ENCODE peak calls at places on chromosomes 6 and 20, in ten cellular contexts. M, F, U, Q, N, L, R, I, J and Y are unnamed samples.

GRCh38 chr20:22465622-22466446 is 118.5 kb downstream of the FOXA2 start:
- DNase-seq in M (no peak), F (no peak), U (no peak), Q (no peak), N (no peak), L (no peak), R (no peak), I (no peak), J (no peak), Y (no peak)

GRCh38 chr6:159169193-159169555 is at the start of gene FNDC1:
- DNase-seq in M (peak; percentile 74), F (no peak), U (peak; percentile 55), Q (no peak), N (no peak), L (no peak), R (no peak), I (peak; percentile 23), J (peak; percentile 22), Y (peak; percentile 60)

GRCh38 chr20:21053002-21053762 is 53.0 kb downstream of the LINC00237 start:
- DNase-seq in M (no peak), F (no peak), U (no peak), Q (no peak), N (no peak), L (no peak), R (no peak), I (no peak), J (no peak), Y (no peak)

GRCh38 chr6:3267162-3267561 is 8.4 kb downstream of the PSMG4 start:
- DNase-seq in M (no peak), F (no peak), U (no peak), Q (no peak), N (no peak), L (no peak), R (no peak), I (no peak), J (no peak), Y (no peak)

GRCh38 chr6:116253188-116253504 is 729 bp downstream of the TSPYL4 start:
- DNase-seq in M (no peak), F (no peak), U (no peak), Q (no peak), N (no peak), L (no peak), R (no peak), I (no peak), J (no peak), Y (no peak)

GRCh38 chr6:43129434-43130194 is 41.5 kb upstream of the SRF start:
- DNase-seq in M (no peak), F (no peak), U (no peak), Q (peak; percentile 24), N (peak; percentile 58), L (no peak), R (peak; percentile 58), I (peak; percentile 68), J (peak; percentile 53), Y (peak; percentile 83)

GRCh38 chr20:53141651-53142050 is 169.5 kb downstream of the TSHZ2 start:
- DNase-seq in M (no peak), F (no peak), U (no peak), Q (no peak), N (no peak), L (no peak), R (no peak), I (no peak), J (no peak), Y (no peak)

GRCh38 chr6:93784794-93785757 is 365.7 kb upstream of the EPHA7 start:
- DNase-seq in M (no peak), F (peak; percentile 50), U (no peak), Q (peak; percentile 75), N (peak; percentile 91), L (peak; percentile 24), R (peak; percentile 88), I (no peak), J (no peak), Y (peak; percentile 93)

GRCh38 chr6:128826606-128827005 is 56.3 kb upstream of the LAMA2 start:
- DNase-seq in M (no peak), F (no peak), U (no peak), Q (no peak), N (no peak), L (no peak), R (no peak), I (no peak), J (no peak), Y (no peak)

GRCh38 chr6:159646136-159646535 is 46.9 kb downstream of the SOD2 start:
- DNase-seq in M (no peak), F (no peak), U (no peak), Q (no peak), N (peak; percentile 81), L (no peak), R (peak; percentile 60), I (no peak), J (no peak), Y (no peak)

GRCh38 chr20:19735446-19735845 is 22.6 kb upstream of the RIN2 start:
- DNase-seq in M (peak; percentile 75), F (no peak), U (peak; percentile 87), Q (peak; percentile 39), N (peak; percentile 88), L (peak; percentile 72), R (peak; percentile 92), I (peak; percentile 69), J (peak; percentile 72), Y (peak; percentile 94)

DNA sequence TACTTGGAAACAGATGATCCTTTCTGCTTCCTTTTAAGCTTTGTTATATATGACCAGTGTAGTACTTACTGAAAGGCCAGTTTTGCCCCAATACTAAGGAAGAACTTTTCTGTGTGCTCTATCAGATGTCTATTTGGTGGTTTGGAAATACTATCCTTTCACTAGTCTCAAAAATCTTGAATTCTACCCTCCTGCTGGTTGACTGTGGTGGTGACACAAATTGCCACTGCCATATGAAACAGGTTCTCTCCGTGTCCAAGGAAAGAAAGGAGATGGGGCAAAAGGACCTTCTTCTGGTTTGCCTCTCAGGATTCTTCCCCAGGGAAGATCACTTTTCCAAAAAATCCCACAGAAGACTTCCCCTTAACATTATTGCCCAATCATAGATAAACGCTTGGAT is 6.2 kb downstream of the GJE1 start:
- DNase-seq in M (no peak), F (no peak), U (no peak), Q (no peak), N (no peak), L (no peak), R (no peak), I (no peak), J (no peak), Y (no peak)
- TF ChIP-seq CTCF in M (no peak), F (no peak), U (no peak), Q (no peak), N (no peak), L (no peak), R (no peak), I (no peak), J (no peak), Y (no peak)

DNA sequence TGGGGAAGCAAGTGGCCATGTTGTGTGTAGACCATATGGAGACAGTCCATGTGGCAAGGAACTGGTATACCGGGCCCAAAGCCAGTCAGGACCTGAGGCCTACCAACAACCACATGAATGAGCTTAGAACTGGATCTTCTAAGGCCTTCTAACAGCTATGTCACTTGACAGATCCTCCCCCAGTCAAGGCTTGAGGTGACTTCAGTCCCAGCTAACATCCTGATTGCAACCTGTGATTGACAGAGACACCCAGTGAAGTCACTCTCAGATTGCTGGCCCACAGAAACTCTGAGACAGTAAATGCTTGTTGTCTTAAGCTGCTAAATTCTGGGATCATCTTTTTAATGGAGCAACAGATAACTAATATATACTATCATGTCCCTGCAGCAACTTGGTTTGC is 32.9 kb downstream of the AHI1 start:
- DNase-seq in M (no peak), F (no peak), U (no peak), Q (no peak), N (no peak), L (no peak), R (no peak), I (no peak), J (no peak), Y (no peak)
- H3K4me3 ChIP-seq in M (no peak overlapping the region), F (no peak overlapping the region), U (no peak overlapping the region), Q (no peak overlapping the region), N (no peak overlapping the region), L (no peak overlapping the region), R (no peak overlapping the region), I (no peak overlapping the region), J (no peak overlapping the region), Y (no peak overlapping the region)

GRCh38 chr6:75206338-75207210 is 721 bp upstream of the COL12A1 start:
- DNase-seq in M (no peak), F (no peak), U (no peak), Q (no peak), N (no peak), L (peak; percentile 31), R (peak; percentile 43), I (no peak), J (no peak), Y (peak; percentile 66)
- TF ChIP-seq CTCF in M (no peak), F (peak; percentile 38), U (no peak), Q (peak; percentile 1), N (peak; percentile 30), L (peak; percentile 24), R (peak; percentile 4), I (no peak), J (no peak), Y (no peak)

GRCh38 chr6:16712931-16713484 is 48.3 kb downstream of the ATXN1 start:
- DNase-seq in M (no peak), F (peak; percentile 80), U (no peak), Q (peak; percentile 83), N (peak; percentile 97), L (peak; percentile 48), R (peak; percentile 96), I (peak; percentile 44), J (peak; percentile 35), Y (peak; percentile 92)

GRCh38 chr6:16712250-16712930 is 48.9 kb downstream of the ATXN1 start:
- DNase-seq in M (no peak), F (no peak), U (no peak), Q (no peak), N (peak; percentile 40), L (no peak), R (peak; percentile 31), I (no peak), J (no peak), Y (no peak)

GRCh38 chr6:16713597-16713996 is 47.7 kb downstream of the ATXN1 start:
- DNase-seq in M (no peak), F (no peak), U (no peak), Q (no peak), N (no peak), L (no peak), R (no peak), I (no peak), J (no peak), Y (no peak)

GRCh38 chr6:16707101-16707783 is 54.0 kb downstream of the ATXN1 start:
- DNase-seq in M (no peak), F (no peak), U (no peak), Q (no peak), N (no peak), L (no peak), R (no peak), I (no peak), J (no peak), Y (peak; percentile 41)

DNA sequence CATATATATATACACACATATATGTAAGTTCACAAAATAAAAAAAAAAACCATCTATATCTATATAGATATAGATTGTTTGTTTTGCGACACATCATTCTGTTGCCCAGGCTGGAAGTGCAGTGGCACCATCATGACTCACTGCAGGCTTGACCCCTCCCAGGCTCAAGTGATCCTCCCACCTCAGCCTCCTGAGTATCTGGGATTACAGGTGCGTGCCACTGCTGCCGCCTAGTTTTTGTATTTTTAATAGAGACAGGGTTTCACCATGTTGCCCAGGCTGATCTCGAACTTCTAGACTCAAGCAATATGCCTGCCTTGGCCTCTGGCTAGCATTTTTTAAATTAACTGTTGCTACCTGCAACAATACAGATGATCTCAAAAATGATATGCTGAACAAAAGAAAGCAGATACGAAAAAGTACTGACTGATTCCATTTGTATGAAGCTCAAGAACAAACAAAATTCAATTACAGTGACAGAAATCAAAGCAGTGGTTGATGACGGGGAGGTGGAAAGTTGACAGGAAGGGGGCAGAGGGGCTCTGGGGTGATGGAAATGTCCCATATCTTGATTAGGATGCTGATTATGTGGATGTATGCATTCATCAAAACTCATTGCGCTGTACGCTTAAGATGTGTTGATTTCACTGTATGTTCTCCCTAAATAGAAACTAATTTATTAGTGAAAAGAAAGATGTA is 49.6 kb downstream of the ATXN1 start:
- DNase-seq in M (no peak), F (no peak), U (no peak), Q (no peak), N (no peak), L (no peak), R (no peak), I (no peak), J (peak; percentile 37), Y (peak; percentile 24)
- H3K4me3 ChIP-seq in M (no peak overlapping the region), F (no peak overlapping the region), U (no peak overlapping the region), Q (no peak overlapping the region), N (no peak overlapping the region), L (no peak overlapping the region), R (peak overlapping the region; percentile 37), I (no peak overlapping the region), J (no peak overlapping the region), Y (no peak overlapping the region)